ENCODE peak calls at places on chromosomes 5 and 9, in eight cellular contexts. X, Z, D, O, A, J, Y and B are unnamed samples.

GRCh38 chr9:136526625-136527066 is 19.2 kb downstream of the NOTCH1 start:
- DNase-seq in Y (no peak), O (no peak), A (no peak), J (peak), Z (no peak), D (no peak), X (peak), B (no peak)

GRCh38 chr5:100600289-100600994 is 65.3 kb downstream of the FAM174A start:
- DNase-seq in X (no peak), A (no peak), D (no peak), J (no peak), Y (no peak), Z (no peak), O (no peak), B (no peak)

GRCh38 chr5:118990582-118990981 is 2.2 kb upstream of the DTWD2 start:
- DNase-seq in A (no peak), X (no peak), D (no peak), Y (no peak), J (no peak), Z (no peak), O (no peak), B (no peak)

GRCh38 chr5:12385095-12385494 is 480.8 kb upstream of the CTNND2 start:
- DNase-seq in Y (no peak), D (no peak), A (no peak), Z (no peak), O (no peak), J (no peak), X (no peak), B (no peak)

GRCh38 chr5:66440202-66440680 is 156.0 kb upstream of the MAST4 start:
- DNase-seq in Z (no peak), O (no peak), A (peak), X (peak), D (no peak), Y (no peak), J (no peak), B (peak)

GRCh38 chr5:143147918-143148317 is 255.6 kb downstream of the NR3C1 start:
- DNase-seq in X (peak), D (no peak), O (no peak), Y (no peak), J (no peak), A (peak), Z (no peak), B (peak)

GRCh38 chr9:88829276-88829675 is 162.0 kb upstream of the S1PR3 start:
- DNase-seq in J (no peak), Z (no peak), D (no peak), A (no peak), O (no peak), Y (no peak), X (peak), B (no peak)

GRCh38 chr9:73805853-73806458 is 654.3 kb downstream of the ANXA1 start:
- DNase-seq in J (no peak), Z (no peak), Y (no peak), A (no peak), X (no peak), D (no peak), O (no peak), B (no peak)

GRCh38 chr5:177226882-177227281 is 76.6 kb downstream of the RAB24 start:
- DNase-seq in A (no peak), J (no peak), Y (no peak), X (no peak), O (no peak), D (no peak), Z (no peak), B (no peak)

GRCh38 chr5:150114102-150114641 is 27.8 kb upstream of the CSF1R start:
- DNase-seq in X (no peak), O (no peak), A (no peak), D (no peak), Y (no peak), J (no peak), Z (peak), B (no peak)

GRCh38 chr5:125587631-125588030 is 835.6 kb upstream of the GRAMD2B start:
- DNase-seq in Y (no peak), D (no peak), X (no peak), O (no peak), J (no peak), Z (no peak), A (no peak), B (no peak)